ENCODE peak calls at places on chromosomes 7 and 10, in four cellular contexts. Q, N, M and R are unnamed samples.

GRCh38 chr7:6226194-6226799 is 46.1 kb downstream of the CYTH3 start:
- DNase-seq in N (no peak), M (peak), Q (peak), R (no peak)

GRCh38 chr7:23715099-23715498 is 5.1 kb downstream of the STK31 start:
- DNase-seq in M (no peak), N (no peak), Q (no peak), R (no peak)

GRCh38 chr10:97059006-97059871 is 126.5 kb downstream of the SLIT1 start:
- DNase-seq in N (no peak), Q (no peak), M (no peak), R (no peak)

GRCh38 chr10:110017940-110018339 is 10.2 kb downstream of the ADD3 start:
- DNase-seq in Q (peak), N (no peak), M (no peak), R (no peak)

GRCh38 chr10:100485336-100485735 is 22.5 kb downstream of the WNT8B start:
- DNase-seq in M (no peak), Q (no peak), N (no peak), R (no peak)

GRCh38 chr10:26697163-26697921 is at the start of gene PDSS1:
- DNase-seq in M (peak), N (peak), Q (peak), R (peak)

GRCh38 chr7:2031496-2031895 is 201.2 kb downstream of the MAD1L1 start:
- DNase-seq in M (no peak), Q (no peak), N (peak), R (no peak)

GRCh38 chr7:97001656-97002554 is 3.4 kb upstream of the DLX6 start:
- DNase-seq in M (no peak), Q (no peak), N (no peak), R (no peak)

GRCh38 chr7:96311967-96312366 is 9.9 kb downstream of the SLC25A13 start:
- DNase-seq in Q (peak), M (peak), N (no peak), R (no peak)

GRCh38 chr10:49539320-49539885 is 482 bp upstream of the ERCC6 start:
- DNase-seq in Q (peak), M (peak), N (no peak), R (peak)

GRCh38 chr7:142697270-142697669 is 52.0 kb upstream of the PRSS1 start:
- DNase-seq in N (no peak), Q (no peak), M (no peak), R (no peak)

GRCh38 chr10:88702848-88703597 is 3.0 kb upstream of the LIPK start:
- DNase-seq in N (no peak), M (no peak), Q (no peak), R (no peak)

GRCh38 chr7:138814806-138815332 is 16.9 kb upstream of the ATP6V0A4 start:
- DNase-seq in Q (no peak), M (no peak), N (no peak), R (no peak)

GRCh38 chr10:70348228-70348850 is 34.1 kb downstream of the LRRC20 start:
- DNase-seq in M (peak), N (no peak), Q (peak), R (peak)

GRCh38 chr7:45663965-45664623 is 89.9 kb downstream of the ADCY1 start:
- DNase-seq in M (no peak), N (no peak), Q (no peak), R (no peak)

GRCh38 chr7:8176370-8177081 is 85.4 kb downstream of the ICA1 start:
- DNase-seq in N (no peak), M (no peak), Q (no peak), R (no peak)

GRCh38 chr10:43060291-43060690 is 16.6 kb upstream of the RET start:
- DNase-seq in Q (no peak), M (no peak), N (no peak), R (no peak)

GRCh38 chr10:21285742-21286311 is 239.7 kb downstream of the SKIDA1 start:
- DNase-seq in M (peak), Q (peak), N (no peak), R (peak)

GRCh38 chr10:35422236-35422635 is 85.9 kb downstream of the CCNY start:
- DNase-seq in M (peak), Q (no peak), N (no peak), R (no peak)

GRCh38 chr7:3300221-3300650 is 816 bp upstream of the SDK1 start:
- DNase-seq in M (peak), N (no peak), Q (no peak), R (peak)

GRCh38 chr10:102231357-102232318 is 5.5 kb downstream of the ELOVL3 start:
- DNase-seq in N (no peak), M (no peak), Q (no peak), R (no peak)

GRCh38 chr10:86506499-86506898 is 15.1 kb downstream of the WAPL start:
- DNase-seq in Q (peak), N (no peak), M (peak), R (no peak)

GRCh38 chr7:111821076-111821475 is 258.8 kb upstream of the IMMP2L start:
- DNase-seq in Q (no peak), M (no peak), N (no peak), R (no peak)